ENCODE peak calls at places on chromosomes 3 and 15, in ten cellular contexts. W is Caco-2, K is endothelial cell, X is NCI-H2081, J is substantia nigra, G is lower leg skin, T is hippocampal formation, U is T-helper 2 cell, O is glutamatergic neuron, R is frontal cortex. H is an unnamed sample.
A peak's percentile ranks its signal among the peaks of the same experiment; 100 is the strongest.

GRCh38 chr3:171262431-171262830 is 197.8 kb downstream of the TNIK start:
- DNase-seq in W (no peak), K (no peak), X (no peak), J (no peak), G (no peak), T (no peak), U (no peak), O (no peak), R (no peak), H (peak; percentile 31)

GRCh38 chr3:159818399-159818798 is 170.2 kb upstream of the IL12A start:
- DNase-seq in W (peak; percentile 22), K (peak; percentile 20), X (no peak), J (no peak), G (no peak), T (peak; percentile 65), U (no peak), O (peak; percentile 51), R (no peak), H (no peak)

GRCh38 chr15:64845183-64845611 is 3.5 kb downstream of the PLEKHO2 start:
- DNase-seq in W (no peak), K (peak; percentile 26), X (no peak), J (peak; percentile 29), G (no peak), T (peak; percentile 50), U (no peak), O (no peak), R (no peak), H (peak; percentile 36)

GRCh38 chr3:195532345-195532744 is 10.8 kb downstream of the PPP1R2 start:
- DNase-seq in W (no peak), K (no peak), X (no peak), J (no peak), G (no peak), T (no peak), U (no peak), O (no peak), R (no peak), H (no peak)

GRCh38 chr15:83100072-83100646 is 7.3 kb upstream of the TM6SF1 start:
- DNase-seq in W (no peak), K (no peak), X (no peak), J (no peak), G (no peak), T (no peak), U (no peak), O (no peak), R (no peak), H (no peak)

GRCh38 chr3:97970929-97971460 is 1.2 kb downstream of the RIOX2 start:
- DNase-seq in W (no peak), K (no peak), X (no peak), J (no peak), G (no peak), T (no peak), U (no peak), O (no peak), R (no peak), H (no peak)

GRCh38 chr15:44028349-44028748 is 166.7 kb downstream of the FRMD5 start:
- DNase-seq in W (no peak), K (no peak), X (no peak), J (no peak), G (no peak), T (no peak), U (no peak), O (no peak), R (no peak), H (no peak)

GRCh38 chr15:48447657-48448056 is 116.4 kb downstream of the DUT start:
- DNase-seq in W (no peak), K (no peak), X (no peak), J (no peak), G (no peak), T (no peak), U (no peak), O (no peak), R (no peak), H (no peak)

GRCh38 chr3:45583021-45583851 is 11.3 kb upstream of the LIMD1 start:
- DNase-seq in W (no peak), K (no peak), X (peak; percentile 6), J (peak; percentile 84), G (no peak), T (peak; percentile 88), U (no peak), O (no peak), R (peak; percentile 43), H (peak; percentile 14)

GRCh38 chr3:135103913-135104312 is 308.9 kb downstream of the EPHB1 start:
- DNase-seq in W (no peak), K (no peak), X (no peak), J (no peak), G (no peak), T (no peak), U (no peak), O (no peak), R (no peak), H (peak; percentile 2)

GRCh38 chr3:157182879-157183278 is 22.9 kb upstream of the CCNL1 start:
- DNase-seq in W (peak; percentile 10), K (no peak), X (no peak), J (no peak), G (no peak), T (no peak), U (no peak), O (no peak), R (no peak), H (no peak)